ENCODE peak calls at places on chromosomes 4 and X, in four cellular contexts. J is Calu3; V is activated naive CD8-positive, alpha-beta T cell treated with anti-CD3 and anti-CD28 coated beads for 36 hours; K is fibroblast of lung. S is an unnamed sample.

GRCh38 chr4:75844151-75844662 is 58.0 kb downstream of the PPEF2 start:
- DNase-seq in J (peak; percentile 18), V (no peak), K (peak; percentile 96), S (no peak)

GRCh38 chr4:107599841-107600240 is 120.2 kb downstream of the PAPSS1 start:
- DNase-seq in J (no peak), V (no peak), K (peak; percentile 38), S (no peak)

GRCh38 chr4:23392860-23393458 is 496.9 kb downstream of the PPARGC1A start:
- DNase-seq in J (no peak), V (no peak), K (no peak), S (no peak)

GRCh38 chrX:149515954-149516602 is 11.0 kb upstream of the IDS start:
- DNase-seq in J (no peak), V (no peak), K (no peak), S (no peak)

GRCh38 chrX:72045552-72046277 is 86.0 kb downstream of the RTL5 start:
- DNase-seq in J (no peak), V (no peak), K (peak; percentile 65), S (no peak)

GRCh38 chrX:7253565-7253964 is 105.6 kb upstream of the PUDP start:
- DNase-seq in J (no peak), V (no peak), K (no peak), S (no peak)

GRCh38 chrX:45860450-45860849 is 659.8 kb upstream of the DIPK2B start:
- DNase-seq in J (no peak), V (no peak), K (no peak), S (no peak)

GRCh38 chr4:150875367-150875766 is 139.7 kb downstream of the LRBA start:
- DNase-seq in J (no peak), V (no peak), K (no peak), S (no peak)

GRCh38 chrX:110846071-110846470 is 50.5 kb upstream of the CHRDL1 start:
- DNase-seq in J (no peak), V (no peak), K (peak; percentile 51), S (no peak)

GRCh38 chr4:70772929-70773555 is 51.3 kb downstream of the RUFY3 start:
- DNase-seq in J (no peak), V (no peak), K (no peak), S (no peak)

GRCh38 chrX:50068293-50068568 is 132.6 kb downstream of the AKAP4 start:
- DNase-seq in J (no peak), V (no peak), K (no peak), S (no peak)

GRCh38 chrX:154313147-154313546 is 17.6 kb downstream of the TKTL1 start:
- DNase-seq in J (no peak), V (peak; percentile 40), K (no peak), S (peak; percentile 55)

GRCh38 chrX:72306851-72307645 is 1.3 kb upstream of the CITED1 start:
- DNase-seq in J (peak; percentile 62), V (peak; percentile 11), K (peak; percentile 73), S (peak; percentile 24)

GRCh38 chr4:4919926-4920325 is 60.5 kb downstream of the MSX1 start:
- DNase-seq in J (no peak), V (no peak), K (no peak), S (no peak)

GRCh38 chrX:107748490-107748889 is 27.1 kb downstream of the TSC22D3 start:
- DNase-seq in J (no peak), V (no peak), K (no peak), S (no peak)

GRCh38 chrX:70494441-70494840 is 49.8 kb downstream of the DLG3 start:
- DNase-seq in J (no peak), V (peak; percentile 7), K (no peak), S (no peak)

GRCh38 chr4:4889781-4890180 is 30.3 kb downstream of the MSX1 start:
- DNase-seq in J (no peak), V (no peak), K (no peak), S (no peak)

GRCh38 chrX:102604327-102604726 is 5.0 kb downstream of the ARMCX5 start:
- DNase-seq in J (no peak), V (no peak), K (no peak), S (no peak)

GRCh38 chrX:13938053-13938765 is 91.5 kb downstream of the GEMIN8 start:
- DNase-seq in J (peak; percentile 72), V (peak; percentile 1), K (peak; percentile 6), S (no peak)

GRCh38 chrX:119655125-119655524 is 37.8 kb downstream of the SEPTIN6 start:
- DNase-seq in J (no peak), V (peak; percentile 66), K (peak; percentile 90), S (peak; percentile 56)

GRCh38 chr4:150033937-150034336 is 44.3 kb upstream of the DCLK2 start:
- DNase-seq in J (peak; percentile 0), V (no peak), K (peak; percentile 75), S (no peak)

GRCh38 chr4:101806914-101807313 is 16.4 kb downstream of the BANK1 start:
- DNase-seq in J (no peak), V (no peak), K (no peak), S (no peak)

GRCh38 chr4:188864741-188865140 is 725.5 kb downstream of the TRIML1 start:
- DNase-seq in J (no peak), V (no peak), K (no peak), S (no peak)

GRCh38 chrX:45959567-45959966 is 585.7 kb downstream of the ZNF674 start:
- DNase-seq in J (no peak), V (no peak), K (no peak), S (no peak)

GRCh38 chr4:41458689-41459088 is 79.3 kb upstream of the LIMCH1 start:
- DNase-seq in J (no peak), V (no peak), K (no peak), S (no peak)

GRCh38 chr4:52204921-52205320 is 153.8 kb downstream of the SPATA18 start:
- DNase-seq in J (no peak), V (no peak), K (no peak), S (no peak)

GRCh38 chrX:24494544-24495113 is 29.5 kb downstream of the PDK3 start:
- DNase-seq in J (peak; percentile 37), V (no peak), K (peak; percentile 87), S (no peak)

GRCh38 chr4:48815483-48815882 is 15.4 kb upstream of the OCIAD1 start:
- DNase-seq in J (no peak), V (no peak), K (no peak), S (no peak)

GRCh38 chrX:34893741-34894140 is 48.9 kb upstream of the FAM47B start:
- DNase-seq in J (no peak), V (no peak), K (no peak), S (no peak)

GRCh38 chr4:76028242-76028859 is 5.1 kb upstream of the CXCL10 start:
- DNase-seq in J (no peak), V (no peak), K (no peak), S (no peak)

GRCh38 chr4:19010766-19011165 is 989.2 kb upstream of the LCORL start:
- DNase-seq in J (no peak), V (no peak), K (no peak), S (no peak)

GRCh38 chr4:14169460-14169859 is 541.9 kb upstream of the BOD1L1 start:
- DNase-seq in J (no peak), V (no peak), K (peak; percentile 62), S (no peak)

GRCh38 chr4:125522588-125522987 is 207.8 kb downstream of the FAT4 start:
- DNase-seq in J (no peak), V (no peak), K (no peak), S (no peak)

GRCh38 chr4:158146736-158147135 is 26.1 kb downstream of the GASK1B start:
- DNase-seq in J (no peak), V (no peak), K (no peak), S (no peak)

GRCh38 chr4:82219346-82219745 is 154.4 kb downstream of the HNRNPD start:
- DNase-seq in J (peak; percentile 65), V (no peak), K (no peak), S (no peak)

GRCh38 chrX:46569621-46570020 is 3.9 kb upstream of the CHST7 start:
- DNase-seq in J (no peak), V (no peak), K (no peak), S (no peak)

GRCh38 chr4:54228064-54228527 is 997 bp upstream of the PDGFRA start:
- DNase-seq in J (peak; percentile 73), V (peak; percentile 61), K (peak; percentile 68), S (peak; percentile 56)

S was measured in stimulated activated naive CD8-positive, alpha-beta T cell treated with anti-CD3 and anti-CD28 coated beads, Interleukin-15, amount 100 ng/mL, for 72 hours.